ENCODE peak calls at places on chromosomes 6 and 20, in eight cellular contexts. M is fibroblast of pulmonary artery, F is BJ, J is Peyer's patch, Z is esophagus squamous epithelium, V is tibial nerve, I is dorsolateral prefrontal cortex, P is lung. U is an unnamed sample.

GRCh38 chr6:167093922-167094432 is 28.9 kb upstream of the CCR6 start:
- DNase-seq in M (no peak), F (no peak), J (peak; percentile 92), Z (no peak), V (no peak), I (no peak), P (no peak), U (no peak)

GRCh38 chr20:14925286-14925685 is 587.9 kb upstream of the FLRT3 start:
- DNase-seq in M (peak; percentile 33), F (no peak), J (no peak), Z (no peak), V (no peak), I (no peak), P (no peak), U (peak; percentile 41)

GRCh38 chr20:53735536-53736050 is 142.0 kb upstream of the ZNF217 start:
- DNase-seq in M (peak; percentile 94), F (peak; percentile 87), J (no peak), Z (no peak), V (no peak), I (no peak), P (no peak), U (peak; percentile 96)

GRCh38 chr6:75458895-75459294 is 34.7 kb downstream of the FILIP1 start:
- DNase-seq in M (peak; percentile 88), F (no peak), J (no peak), Z (no peak), V (no peak), I (no peak), P (no peak), U (peak; percentile 76)

GRCh38 chr6:149223120-149223775 is 94.3 kb upstream of the TAB2 start:
- DNase-seq in M (no peak), F (no peak), J (no peak), Z (no peak), V (no peak), I (no peak), P (no peak), U (no peak)

GRCh38 chr6:112539355-112539754 is 192.2 kb downstream of the RFPL4B start:
- DNase-seq in M (no peak), F (peak; percentile 31), J (no peak), Z (no peak), V (no peak), I (no peak), P (no peak), U (no peak)

GRCh38 chr6:81396916-81397315 is 355.6 kb downstream of the TENT5A start:
- DNase-seq in M (no peak), F (no peak), J (no peak), Z (no peak), V (no peak), I (no peak), P (no peak), U (no peak)

GRCh38 chr6:139778688-139779087 is 404.2 kb upstream of the CITED2 start:
- DNase-seq in M (peak; percentile 53), F (no peak), J (no peak), Z (no peak), V (no peak), I (no peak), P (no peak), U (peak; percentile 33)

GRCh38 chr6:122747573-122747972 is 31.9 kb upstream of the FABP7 start:
- DNase-seq in M (no peak), F (no peak), J (no peak), Z (no peak), V (no peak), I (no peak), P (no peak), U (no peak)

GRCh38 chr6:41940759-41941279 is 789 bp downstream of the CCND3 start:
- DNase-seq in M (peak; percentile 53), F (no peak), J (peak; percentile 69), Z (no peak), V (no peak), I (peak; percentile 31), P (peak; percentile 57), U (peak; percentile 50)

GRCh38 chr6:89999995-90000825 is 105.9 kb downstream of the GJA10 start:
- DNase-seq in M (no peak), F (no peak), J (no peak), Z (no peak), V (no peak), I (no peak), P (no peak), U (peak; percentile 78)

GRCh38 chr20:21682576-21682975 is 22.9 kb upstream of the PAX1 start:
- DNase-seq in M (no peak), F (no peak), J (no peak), Z (no peak), V (no peak), I (no peak), P (no peak), U (no peak)

GRCh38 chr6:157503018-157503747 is 122.2 kb downstream of the ZDHHC14 start:
- DNase-seq in M (no peak), F (no peak), J (no peak), Z (no peak), V (no peak), I (no peak), P (no peak), U (no peak)

GRCh38 chr6:41687501-41688175 is 47.8 kb downstream of the TFEB start:
- DNase-seq in M (no peak), F (no peak), J (no peak), Z (no peak), V (no peak), I (no peak), P (no peak), U (peak; percentile 29)

GRCh38 chr20:33025318-33025876 is 6.1 kb upstream of the BPIFB6 start:
- DNase-seq in M (no peak), F (no peak), J (no peak), Z (no peak), V (no peak), I (no peak), P (no peak), U (no peak)

GRCh38 chr6:46491789-46492547 is 719 bp upstream of the RCAN2 start:
- DNase-seq in M (peak; percentile 3), F (no peak), J (peak; percentile 55), Z (no peak), V (peak; percentile 23), I (peak; percentile 72), P (no peak), U (peak; percentile 24)
- TF ChIP-seq CTCF in M (peak; percentile 13), F (peak; percentile 88), J (no peak), Z (peak; percentile 63), V (peak; percentile 49), I (peak; percentile 75), P (peak; percentile 27), U (no peak)

DNA sequence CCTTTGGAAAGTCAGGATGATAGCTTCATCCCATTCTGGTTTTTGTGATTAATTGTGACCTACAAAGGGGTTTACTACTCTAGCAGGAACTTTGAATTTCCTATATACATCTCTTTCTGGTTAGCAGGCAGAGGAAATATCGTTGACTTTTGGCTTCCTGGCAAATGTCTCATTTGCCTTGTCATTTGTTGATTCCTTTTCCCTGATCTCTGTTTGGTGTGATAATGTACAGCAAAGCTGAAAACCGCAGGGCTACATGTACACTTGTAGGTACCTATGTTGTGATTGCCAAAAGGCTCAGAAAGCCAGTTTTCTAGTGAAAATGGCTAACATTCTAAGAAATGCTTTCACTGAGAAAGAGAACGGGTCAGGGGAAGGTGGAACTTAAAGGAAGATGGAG is 44.3 kb downstream of the TOP1 start:
- DNase-seq in M (no peak), F (no peak), J (no peak), Z (no peak), V (no peak), I (no peak), P (no peak), U (no peak)
- H3K4me3 ChIP-seq in M (no peak overlapping the region), F (no peak overlapping the region), J (no peak overlapping the region), Z (no peak overlapping the region), V (no peak overlapping the region), I (no peak overlapping the region), P (no peak overlapping the region), U (no peak overlapping the region)

GRCh38 chr20:674936-675452 is 608 bp downstream of the SCRT2 start:
- DNase-seq in M (no peak), F (no peak), J (no peak), Z (no peak), V (no peak), I (no peak), P (no peak), U (no peak)

GRCh38 chr20:673606-674005 is 2.0 kb downstream of the SCRT2 start:
- DNase-seq in M (no peak), F (no peak), J (no peak), Z (no peak), V (no peak), I (no peak), P (no peak), U (no peak)

GRCh38 chr20:671252-672030 is 4.2 kb downstream of the SCRT2 start:
- DNase-seq in M (no peak), F (no peak), J (no peak), Z (no peak), V (no peak), I (no peak), P (no peak), U (no peak)

GRCh38 chr20:675453-676314 is at the start of gene SCRT2:
- DNase-seq in M (peak; percentile 71), F (no peak), J (peak; percentile 81), Z (no peak), V (peak; percentile 51), I (peak; percentile 33), P (peak; percentile 72), U (peak; percentile 81)

DNA sequence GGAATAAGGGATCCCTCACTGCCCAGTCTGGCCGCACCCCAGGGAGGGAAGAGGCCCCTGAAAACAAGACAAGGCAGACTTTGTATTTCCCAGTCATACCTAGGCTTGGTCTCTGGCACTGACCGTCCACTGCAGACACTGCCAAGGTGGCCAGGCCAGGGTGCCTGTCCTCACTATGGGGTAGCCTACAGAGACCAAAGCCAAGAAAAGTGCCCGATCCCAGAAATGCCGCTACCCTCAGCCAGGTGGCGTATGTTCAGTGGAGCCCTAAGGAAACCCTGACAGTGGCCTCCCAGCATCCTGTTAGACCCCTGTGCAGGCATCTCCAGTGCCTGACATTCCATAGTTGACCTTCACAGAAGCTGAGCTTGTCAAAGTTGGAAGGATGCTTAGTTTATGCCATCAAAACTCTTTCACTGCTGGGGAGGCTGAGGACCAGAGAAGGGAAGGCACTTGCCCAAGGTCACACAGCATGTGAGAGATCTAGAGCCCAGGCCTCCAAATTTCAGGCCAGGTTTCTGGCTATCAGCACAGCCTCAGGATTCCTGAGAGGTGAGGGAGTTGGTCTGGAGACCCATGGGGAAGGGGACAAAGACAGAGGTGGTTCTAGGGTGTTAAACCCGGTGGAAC is 2.5 kb downstream of the SCRT2 start:
- DNase-seq in M (no peak), F (no peak), J (no peak), Z (no peak), V (no peak), I (no peak), P (no peak), U (no peak)
- TF ChIP-seq CTCF in M (peak; percentile 22), F (no peak), J (no peak), Z (no peak), V (no peak), I (no peak), P (no peak), U (peak; percentile 18)

GRCh38 chr6:33392979-33393378 is 1.4 kb downstream of the KIFC1 start:
- DNase-seq in M (no peak), F (no peak), J (no peak), Z (no peak), V (no peak), I (no peak), P (no peak), U (no peak)
- H3K4me3 ChIP-seq in M (peak overlapping the region; percentile 90), F (peak overlapping the region; percentile 87), J (no peak overlapping the region), Z (no peak overlapping the region), V (no peak overlapping the region), I (no peak overlapping the region), P (no peak overlapping the region), U (peak overlapping the region; percentile 74)